ENCODE peak calls at places on chromosomes 12 and 14, in seven cellular contexts. K is HCT116, L is HepG2, P is K562, Q is GM12878, W is H1, U is SK-N-SH. G is an unnamed sample.

GRCh38 chr14:32252030-32252670 is 49.1 kb upstream of the RNU6-8 start:
- DNase-seq in L (peak), W (peak), Q (peak), P (peak), U (peak), K (peak), G (peak)

GRCh38 chr12:104410326-104410725 is 46.4 kb upstream of the CHST11 start:
- DNase-seq in K (no peak), W (no peak), P (no peak), L (no peak), U (no peak), Q (no peak), G (no peak)

GRCh38 chr12:56661979-56662638 is 16.3 kb upstream of the ATP5F1B start:
- DNase-seq in K (no peak), L (no peak), W (no peak), U (no peak), P (no peak), Q (no peak), G (no peak)

GRCh38 chr12:103011974-103012763 is 54.7 kb downstream of the ASCL1 start:
- DNase-seq in K (no peak), P (no peak), U (peak), W (no peak), L (no peak), Q (no peak), G (no peak)

GRCh38 chr12:6533653-6534157 is 612 bp upstream of the GAPDH start:
- DNase-seq in L (peak), K (peak), W (peak), U (peak), P (peak), Q (no peak), G (peak)

GRCh38 chr14:73591690-73592448 is at the start of gene ACOT4:
- DNase-seq in L (no peak), P (no peak), U (peak), K (no peak), W (peak), Q (no peak), G (peak)

GRCh38 chr12:122921917-122922316 is 26.0 kb upstream of the VPS37B start:
- DNase-seq in L (no peak), W (no peak), Q (no peak), K (no peak), U (no peak), P (no peak), G (no peak)

GRCh38 chr12:51819851-51820720 is 28.4 kb downstream of the FIGNL2 start:
- DNase-seq in K (no peak), P (no peak), U (peak), L (no peak), W (no peak), Q (no peak), G (peak)

GRCh38 chr12:130422676-130423075 is 85.0 kb downstream of the PIWIL1 start:
- DNase-seq in W (no peak), Q (no peak), U (no peak), K (no peak), L (no peak), P (no peak), G (no peak)

GRCh38 chr14:98984719-98985041 is 287.3 kb downstream of the BCL11B start:
- DNase-seq in P (peak), Q (no peak), L (no peak), U (no peak), W (no peak), K (no peak), G (no peak)

GRCh38 chr14:104155513-104155912 is 17.1 kb downstream of the KIF26A start:
- DNase-seq in L (no peak), K (no peak), W (no peak), Q (no peak), P (no peak), U (no peak), G (no peak)

GRCh38 chr14:73180385-73180805 is 44.1 kb downstream of the PSEN1 start:
- DNase-seq in L (peak), K (no peak), W (no peak), Q (no peak), U (no peak), P (no peak), G (no peak)

GRCh38 chr12:74725154-74725553 is 187.5 kb downstream of the ATXN7L3B start:
- DNase-seq in W (no peak), U (no peak), Q (no peak), K (no peak), P (no peak), L (no peak), G (peak)

GRCh38 chr14:100664234-100664633 is 62.5 kb upstream of the DLK1 start:
- DNase-seq in K (no peak), Q (no peak), U (no peak), W (no peak), L (no peak), P (no peak), G (no peak)

GRCh38 chr14:104244221-104245011 is 106.0 kb downstream of the KIF26A start:
- DNase-seq in U (no peak), P (no peak), K (no peak), W (peak), L (no peak), Q (no peak), G (no peak)

GRCh38 chr14:36315159-36315853 is 5.1 kb downstream of the MBIP start:
- DNase-seq in K (no peak), Q (peak), U (no peak), L (no peak), W (no peak), P (peak), G (no peak)

GRCh38 chr14:72782817-72783216 is 111.1 kb downstream of the DPF3 start:
- DNase-seq in P (no peak), Q (no peak), L (no peak), W (peak), K (no peak), U (no peak), G (no peak)

GRCh38 chr12:536751-537150 is 77.0 kb downstream of the B4GALNT3 start:
- DNase-seq in U (no peak), K (no peak), L (no peak), W (no peak), P (no peak), Q (no peak), G (no peak)

GRCh38 chr12:118183711-118184110 is 47.8 kb downstream of the PEBP1 start:
- DNase-seq in U (no peak), Q (no peak), P (no peak), K (no peak), W (no peak), L (no peak), G (no peak)

GRCh38 chr14:100056964-100057817 is 8.0 kb upstream of the EVL start:
- DNase-seq in W (no peak), U (no peak), L (no peak), Q (no peak), P (peak), K (no peak), G (peak)

GRCh38 chr14:96362071-96362964 is 823 bp downstream of the ATG2B start:
- DNase-seq in K (peak), W (no peak), Q (peak), P (peak), L (peak), U (peak), G (peak)

GRCh38 chr12:49777800-49778748 is 36.7 kb downstream of the TMBIM6 start:
- DNase-seq in P (peak), U (no peak), W (peak), K (peak), Q (no peak), L (peak), G (peak)

GRCh38 chr14:20711275-20712069 is 22.9 kb downstream of the ANG start:
- DNase-seq in W (no peak), L (no peak), K (no peak), P (peak), U (no peak), Q (no peak), G (no peak)

GRCh38 chr14:22564463-22564862 is 24.6 kb downstream of the DAD1 start:
- DNase-seq in W (no peak), Q (no peak), U (no peak), K (no peak), L (no peak), P (no peak), G (no peak)

GRCh38 chr12:5922500-5922899 is 22.6 kb downstream of the ANO2 start:
- DNase-seq in U (no peak), P (no peak), W (no peak), Q (no peak), L (no peak), K (no peak), G (no peak)

GRCh38 chr12:22746720-22747119 is 121.7 kb downstream of the ETNK1 start:
- DNase-seq in K (no peak), U (no peak), W (no peak), P (no peak), Q (no peak), L (no peak), G (no peak)

GRCh38 chr12:100115291-100115690 is 27.4 kb downstream of the BLTP3B start:
- DNase-seq in W (no peak), U (no peak), L (no peak), K (no peak), P (no peak), Q (no peak), G (no peak)

GRCh38 chr12:82608706-82609105 is 78.0 kb upstream of the TMTC2 start:
- DNase-seq in L (no peak), Q (no peak), P (no peak), K (no peak), W (no peak), U (no peak), G (no peak)

GRCh38 chr12:69502342-69503081 is 32.3 kb downstream of the FRS2 start:
- DNase-seq in P (no peak), W (no peak), Q (no peak), U (no peak), L (no peak), K (peak), G (no peak)

GRCh38 chr12:464484-465267 is 4.9 kb downstream of the B4GALNT3 start:
- DNase-seq in P (no peak), K (no peak), U (no peak), W (no peak), L (no peak), Q (no peak), G (no peak)

GRCh38 chr14:56189306-56189705 is 71.1 kb downstream of the PELI2 start:
- DNase-seq in P (no peak), K (no peak), U (no peak), W (no peak), Q (no peak), L (no peak), G (no peak)

GRCh38 chr14:53389207-53389606 is 236.1 kb upstream of the DDHD1 start:
- DNase-seq in L (no peak), K (no peak), Q (no peak), W (no peak), U (no peak), P (no peak), G (no peak)

GRCh38 chr12:94195483-94195882 is 47.1 kb downstream of the PLXNC1 start:
- DNase-seq in U (no peak), K (no peak), P (no peak), W (no peak), Q (no peak), L (no peak), G (no peak)

GRCh38 chr14:57884175-57884574 is 18.3 kb upstream of the SLC35F4 start:
- DNase-seq in P (no peak), Q (no peak), L (no peak), W (no peak), K (no peak), U (no peak), G (no peak)

GRCh38 chr12:105196090-105196489 is 39.9 kb downstream of the APPL2 start:
- DNase-seq in W (no peak), P (no peak), Q (no peak), U (no peak), L (no peak), K (no peak), G (no peak)

GRCh38 chr12:113474635-113475436 is 3.2 kb upstream of the LHX5 start:
- DNase-seq in W (no peak), Q (no peak), L (no peak), K (no peak), P (no peak), U (peak), G (no peak)

GRCh38 chr12:113472191-113473190 is 820 bp upstream of the LHX5 start:
- DNase-seq in L (no peak), U (peak), W (peak), K (no peak), Q (no peak), P (no peak), G (no peak)

GRCh38 chr12:113473400-113473799 is 1.7 kb upstream of the LHX5 start:
- DNase-seq in W (no peak), P (no peak), K (no peak), L (no peak), U (no peak), Q (no peak), G (no peak)

GRCh38 chr12:113475451-113476085 is 3.9 kb upstream of the LHX5 start:
- DNase-seq in L (no peak), Q (no peak), K (no peak), W (peak), P (no peak), U (peak), G (no peak)

GRCh38 chr12:113473942-113474341 is 2.3 kb upstream of the LHX5 start:
- DNase-seq in P (no peak), W (no peak), Q (no peak), U (peak), L (no peak), K (no peak), G (peak)
- TF ChIP-seq JUND in P (no peak), W (no peak), Q (no peak), U (no peak), L (no peak), K (no peak), G (no peak)

GRCh38 chr12:101696477-101697196 is 803 bp upstream of the CHPT1 start:
- DNase-seq in K (no peak), U (peak), W (no peak), Q (no peak), L (peak), P (peak), G (peak)

GRCh38 chr12:101700299-101700820 is 2.9 kb downstream of the CHPT1 start:
- DNase-seq in K (no peak), P (peak), Q (no peak), L (no peak), W (no peak), U (no peak), G (no peak)

GRCh38 chr12:101697930-101698781 is 716 bp downstream of the CHPT1 start:
- DNase-seq in Q (no peak), L (peak), W (no peak), U (no peak), K (no peak), P (peak), G (peak)

GRCh38 chr12:101697197-101697929 is at the start of gene CHPT1:
- DNase-seq in P (peak), Q (no peak), W (peak), L (peak), K (no peak), U (peak), G (peak)

DNA sequence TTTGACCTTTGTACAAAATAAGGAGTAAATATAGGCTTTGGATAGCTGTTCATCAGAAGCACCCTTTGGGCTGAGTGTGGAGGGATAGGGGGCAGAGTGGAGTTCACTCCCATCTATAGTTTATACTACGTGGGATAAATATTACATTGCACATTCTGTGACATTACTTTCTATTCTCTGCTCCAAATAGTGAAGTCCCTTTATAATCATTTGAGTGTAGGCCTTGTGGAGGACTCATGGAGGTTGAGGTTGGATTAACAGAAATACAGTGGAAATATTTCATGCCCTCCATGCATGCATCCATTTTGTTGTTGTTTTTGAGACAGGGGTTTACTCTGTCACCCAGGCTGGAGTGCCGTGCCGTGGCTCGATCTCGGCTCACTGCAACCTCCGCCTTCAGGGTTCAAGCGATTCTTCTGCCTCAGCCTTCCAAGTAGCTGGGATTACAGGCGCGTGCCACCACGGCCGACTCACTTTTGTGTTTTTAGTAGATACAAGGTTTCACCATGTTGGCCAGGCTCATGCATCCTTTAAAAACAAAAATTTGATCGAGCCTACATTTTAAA is 1.4 kb downstream of the CHPT1 start:
- DNase-seq in Q (no peak), U (peak), P (peak), K (no peak), L (no peak), W (no peak), G (peak)
- TF ChIP-seq JUND in Q (no peak), U (no peak), P (peak), K (no peak), L (no peak), W (no peak), G (peak)

GRCh38 chr12:46516933-46517578 is 144.5 kb upstream of the SLC38A2 start:
- DNase-seq in L (no peak), W (no peak), Q (peak), P (no peak), U (no peak), K (no peak), G (no peak)

GRCh38 chr12:46518184-46518583 is 145.6 kb upstream of the SLC38A2 start:
- DNase-seq in U (no peak), P (no peak), K (no peak), W (no peak), Q (no peak), L (no peak), G (no peak)

GRCh38 chr12:46518729-46519128 is 146.2 kb upstream of the SLC38A2 start:
- DNase-seq in Q (no peak), W (no peak), L (peak), U (no peak), P (no peak), K (no peak), G (no peak)

GRCh38 chr12:46516238-46516932 is 143.8 kb upstream of the SLC38A2 start:
- DNase-seq in L (no peak), K (no peak), W (no peak), U (no peak), Q (no peak), P (peak), G (no peak)

GRCh38 chr12:46517579-46517962 is 145.0 kb upstream of the SLC38A2 start:
- DNase-seq in U (no peak), W (no peak), Q (no peak), P (no peak), K (no peak), L (no peak), G (no peak)
- TF ChIP-seq JUND in U (no peak), W (no peak), Q (no peak), P (no peak), K (no peak), L (no peak), G (no peak)

DNA sequence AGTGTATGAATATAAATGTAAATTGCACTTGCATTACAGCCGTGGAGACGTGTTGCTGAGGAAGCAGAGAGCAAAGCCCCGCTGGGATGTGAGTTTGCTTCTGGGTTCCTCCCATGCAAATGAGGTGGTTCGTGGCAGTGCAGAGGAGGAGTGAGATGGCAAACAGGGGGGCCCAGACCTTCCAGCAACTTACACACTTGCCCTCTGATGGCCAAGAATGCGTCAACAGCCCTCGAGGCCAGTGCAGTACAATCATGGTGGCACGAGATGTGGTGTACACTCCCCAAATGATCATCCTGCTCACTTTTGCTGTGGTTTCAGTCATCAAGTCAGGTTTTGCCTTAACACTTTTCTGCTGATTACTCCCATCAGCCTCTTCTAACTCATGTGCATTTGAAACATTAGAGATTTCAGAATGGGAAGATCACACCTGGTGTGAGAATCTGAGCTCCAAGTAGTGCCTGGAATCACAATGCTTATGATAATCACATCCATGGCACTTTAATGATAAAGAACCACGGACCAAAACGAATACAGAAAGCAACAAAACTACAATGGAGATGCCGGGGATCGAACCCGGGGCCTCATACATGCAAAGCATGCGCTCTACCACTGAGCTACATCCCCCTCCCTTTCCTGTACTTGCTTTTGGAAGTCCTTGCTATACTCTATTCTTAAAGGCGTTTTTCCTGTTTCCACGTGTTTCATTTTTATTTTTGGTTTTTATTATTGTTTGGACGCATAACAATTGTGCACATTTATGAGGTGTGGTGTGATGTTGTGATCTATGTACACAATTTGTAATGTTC is 7.0 kb upstream of the UBC start:
- DNase-seq in Q (peak), L (peak), U (peak), W (peak), K (no peak), P (peak), G (no peak)
- TF ChIP-seq JUND in Q (peak), L (no peak), U (no peak), W (no peak), K (no peak), P (peak), G (no peak)

DNA sequence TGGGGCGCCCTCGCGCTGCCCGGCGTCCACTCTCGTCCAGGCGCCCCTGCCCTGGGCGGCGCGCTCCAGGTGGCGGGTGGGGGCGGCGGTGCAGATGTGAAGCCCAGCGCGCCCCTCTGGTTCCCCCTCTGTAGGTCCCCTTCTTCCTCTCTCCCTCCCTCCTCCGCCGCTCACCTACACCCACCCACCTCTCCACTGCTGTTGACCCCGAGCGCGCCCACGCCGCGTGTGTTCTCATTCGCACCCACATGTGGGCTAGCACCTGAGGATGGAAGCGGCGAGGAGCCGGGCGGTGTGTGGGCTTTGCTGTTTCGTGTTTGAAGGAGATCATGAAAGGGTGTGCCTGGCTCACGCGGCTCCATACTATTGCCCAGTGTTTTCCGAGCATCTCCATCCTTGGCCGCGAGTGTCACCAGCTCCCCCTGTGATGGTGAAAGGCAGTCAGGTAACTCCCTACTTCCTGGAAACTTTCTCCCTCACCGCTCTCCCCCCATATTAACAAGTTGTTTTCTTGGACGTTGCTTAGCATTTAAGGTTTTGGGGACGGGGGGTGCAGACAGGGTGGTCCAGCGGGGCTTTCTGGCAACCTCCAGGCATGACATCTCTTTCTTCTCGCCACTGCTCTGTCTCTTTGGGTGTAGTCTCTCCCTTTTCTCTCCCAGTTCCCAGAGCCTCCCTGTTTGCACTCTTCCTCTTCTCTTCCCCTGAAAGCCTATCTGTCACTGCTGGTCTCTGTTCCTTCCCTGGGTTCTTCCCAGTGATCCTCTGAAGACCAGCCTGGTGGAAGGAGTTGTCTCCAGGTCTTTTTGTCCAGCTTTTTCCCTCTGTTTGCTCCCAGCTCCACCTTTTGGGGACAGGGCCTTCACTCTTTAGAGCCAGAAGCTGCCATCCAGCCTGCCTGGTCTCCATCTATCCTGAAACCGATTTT is 1.6 kb downstream of the CACNA1C start:
- DNase-seq in P (no peak), L (no peak), U (peak), K (no peak), W (no peak), Q (no peak), G (no peak)
- TF ChIP-seq JUND in P (no peak), L (no peak), U (no peak), K (no peak), W (no peak), Q (no peak), G (no peak)

GRCh38 chr12:12608557-12608957 is 3.1 kb upstream of the CREBL2 start:
- DNase-seq in U (no peak), Q (peak), W (no peak), L (peak), P (peak), K (no peak), G (peak)
- TF ChIP-seq JUND in U (no peak), Q (no peak), W (no peak), L (no peak), P (no peak), K (no peak), G (no peak)

GRCh38 chr12:95633049-95633545 is 81.8 kb upstream of the USP44 start:
- DNase-seq in Q (no peak), K (peak), U (no peak), L (peak), P (no peak), W (no peak), G (no peak)
- TF ChIP-seq JUND in Q (no peak), K (peak), U (no peak), L (no peak), P (no peak), W (no peak), G (no peak)

G was measured in T47D.